ENCODE peak calls at places on chromosomes 12 and 14, in four cellular contexts. One of them, this sample, is unnamed.

GRCh38 chr14:45426685-45427282 is 173.8 kb upstream of the MIS18BP1 start:
- DNase-seq in A549: peak; percentile 57
- DNase-seq in stomach: no peak
- DNase-seq in CD4-positive, CD25-positive, alpha-beta regulatory T cell: no peak
- DNase-seq in this sample: peak; percentile 27

GRCh38 chr12:48000878-48001321 is 3.4 kb downstream of the COL2A1 start:
- DNase-seq in A549: peak; percentile 48
- DNase-seq in stomach: no peak
- DNase-seq in CD4-positive, CD25-positive, alpha-beta regulatory T cell: no peak
- DNase-seq in this sample: no peak

GRCh38 chr12:1795785-1796514 is 24.4 kb upstream of the LRTM2 start:
- DNase-seq in A549: peak; percentile 90
- DNase-seq in stomach: peak; percentile 95
- DNase-seq in CD4-positive, CD25-positive, alpha-beta regulatory T cell: peak; percentile 88
- DNase-seq in this sample: peak; percentile 83

GRCh38 chr14:31292962-31293616 is 85.5 kb upstream of the HECTD1 start:
- DNase-seq in A549: no peak
- DNase-seq in stomach: no peak
- DNase-seq in CD4-positive, CD25-positive, alpha-beta regulatory T cell: no peak
- DNase-seq in this sample: peak; percentile 80

GRCh38 chr12:70853326-70853725 is 67.2 kb downstream of the PTPRR start:
- DNase-seq in A549: no peak
- DNase-seq in stomach: no peak
- DNase-seq in CD4-positive, CD25-positive, alpha-beta regulatory T cell: no peak
- DNase-seq in this sample: no peak

GRCh38 chr14:92546347-92547053 is 32.9 kb downstream of the RIN3 start:
- DNase-seq in A549: peak; percentile 79
- DNase-seq in stomach: no peak
- DNase-seq in CD4-positive, CD25-positive, alpha-beta regulatory T cell: no peak
- DNase-seq in this sample: peak; percentile 74

GRCh38 chr14:50103558-50103957 is 12.8 kb downstream of the VCPKMT start:
- DNase-seq in A549: no peak
- DNase-seq in stomach: no peak
- DNase-seq in CD4-positive, CD25-positive, alpha-beta regulatory T cell: no peak
- DNase-seq in this sample: no peak

GRCh38 chr14:101755591-101756324 is 5.8 kb upstream of the PPP2R5C start:
- DNase-seq in A549: no peak
- DNase-seq in stomach: no peak
- DNase-seq in CD4-positive, CD25-positive, alpha-beta regulatory T cell: no peak
- DNase-seq in this sample: no peak

GRCh38 chr12:30525171-30525570 is 170.5 kb downstream of the IPO8 start:
- DNase-seq in A549: no peak
- DNase-seq in stomach: no peak
- DNase-seq in CD4-positive, CD25-positive, alpha-beta regulatory T cell: no peak
- DNase-seq in this sample: no peak

GRCh38 chr14:22184157-22185025 is 404.6 kb downstream of the DAD1 start:
- DNase-seq in A549: no peak
- DNase-seq in stomach: no peak
- DNase-seq in CD4-positive, CD25-positive, alpha-beta regulatory T cell: no peak
- DNase-seq in this sample: no peak

GRCh38 chr12:12582895-12583303 is 20.2 kb upstream of the DUSP16 start:
- DNase-seq in A549: peak; percentile 94
- DNase-seq in stomach: no peak
- DNase-seq in CD4-positive, CD25-positive, alpha-beta regulatory T cell: no peak
- DNase-seq in this sample: no peak

GRCh38 chr12:65631621-65632111 is 192.6 kb upstream of the HMGA2 start:
- DNase-seq in A549: peak; percentile 95
- DNase-seq in stomach: no peak
- DNase-seq in CD4-positive, CD25-positive, alpha-beta regulatory T cell: no peak
- DNase-seq in this sample: peak; percentile 89

GRCh38 chr14:73884438-73885190 is 2.0 kb upstream of the ZNF410 start:
- DNase-seq in A549: no peak
- DNase-seq in stomach: no peak
- DNase-seq in CD4-positive, CD25-positive, alpha-beta regulatory T cell: no peak
- DNase-seq in this sample: no peak

GRCh38 chr12:2083561-2083960 is 30.8 kb downstream of the CACNA1C start:
- DNase-seq in A549: no peak
- DNase-seq in stomach: no peak
- DNase-seq in CD4-positive, CD25-positive, alpha-beta regulatory T cell: no peak
- DNase-seq in this sample: no peak

GRCh38 chr12:10759657-10760056 is 36.5 kb upstream of the YBX3 start:
- DNase-seq in A549: no peak
- DNase-seq in stomach: no peak
- DNase-seq in CD4-positive, CD25-positive, alpha-beta regulatory T cell: no peak
- DNase-seq in this sample: no peak

GRCh38 chr12:49803693-49804450 is 24.3 kb downstream of the NCKAP5L start:
- DNase-seq in A549: no peak
- DNase-seq in stomach: no peak
- DNase-seq in CD4-positive, CD25-positive, alpha-beta regulatory T cell: no peak
- DNase-seq in this sample: no peak

GRCh38 chr12:5200276-5201087 is 156.8 kb downstream of the KCNA5 start:
- DNase-seq in A549: peak; percentile 39
- DNase-seq in stomach: peak; percentile 62
- DNase-seq in CD4-positive, CD25-positive, alpha-beta regulatory T cell: no peak
- DNase-seq in this sample: peak; percentile 58

GRCh38 chr12:124497658-124498057 is 69.8 kb downstream of the NCOR2 start:
- DNase-seq in A549: no peak
- DNase-seq in stomach: no peak
- DNase-seq in CD4-positive, CD25-positive, alpha-beta regulatory T cell: no peak
- DNase-seq in this sample: no peak

GRCh38 chr14:54338696-54339317 is 58.0 kb upstream of the CDKN3 start:
- DNase-seq in A549: peak; percentile 71
- DNase-seq in stomach: no peak
- DNase-seq in CD4-positive, CD25-positive, alpha-beta regulatory T cell: no peak
- DNase-seq in this sample: peak; percentile 13

GRCh38 chr12:120224304-120225199 is 23.6 kb upstream of the RPLP0 start:
- DNase-seq in A549: no peak
- DNase-seq in stomach: peak; percentile 83
- DNase-seq in CD4-positive, CD25-positive, alpha-beta regulatory T cell: no peak
- DNase-seq in this sample: no peak

GRCh38 chr14:101120636-101121398 is 217.3 kb upstream of the RTL1 start:
- DNase-seq in A549: no peak
- DNase-seq in stomach: peak; percentile 26
- DNase-seq in CD4-positive, CD25-positive, alpha-beta regulatory T cell: no peak
- DNase-seq in this sample: no peak

GRCh38 chr12:76055393-76055792 is 23.8 kb upstream of the PHLDA1 start:
- DNase-seq in A549: no peak
- DNase-seq in stomach: no peak
- DNase-seq in CD4-positive, CD25-positive, alpha-beta regulatory T cell: no peak
- DNase-seq in this sample: no peak

GRCh38 chr12:41699658-41700057 is 445.0 kb downstream of the GXYLT1 start:
- DNase-seq in A549: no peak
- DNase-seq in stomach: no peak
- DNase-seq in CD4-positive, CD25-positive, alpha-beta regulatory T cell: no peak
- DNase-seq in this sample: no peak
- H3K4me1 ChIP-seq in A549: peaks cover 4% of the 10 kb centered on the region
- H3K4me1 ChIP-seq in stomach: no peaks in the 10 kb centered on the region
- H3K4me1 ChIP-seq in CD4-positive, CD25-positive, alpha-beta regulatory T cell: no peaks in the 10 kb centered on the region
- H3K4me1 ChIP-seq in this sample: no peaks in the 10 kb centered on the region

GRCh38 chr14:95248422-95248821 is 71.3 kb downstream of the CLMN start:
- DNase-seq in A549: peak; percentile 40
- DNase-seq in stomach: no peak
- DNase-seq in CD4-positive, CD25-positive, alpha-beta regulatory T cell: no peak
- DNase-seq in this sample: peak; percentile 73
- H3K27ac ChIP-seq in A549: peak overlapping the region; percentile 88
- H3K27ac ChIP-seq in stomach: no peak overlapping the region
- H3K27ac ChIP-seq in CD4-positive, CD25-positive, alpha-beta regulatory T cell: no peak overlapping the region
- H3K27ac ChIP-seq in this sample: peak overlapping the region; percentile 87

DNA sequence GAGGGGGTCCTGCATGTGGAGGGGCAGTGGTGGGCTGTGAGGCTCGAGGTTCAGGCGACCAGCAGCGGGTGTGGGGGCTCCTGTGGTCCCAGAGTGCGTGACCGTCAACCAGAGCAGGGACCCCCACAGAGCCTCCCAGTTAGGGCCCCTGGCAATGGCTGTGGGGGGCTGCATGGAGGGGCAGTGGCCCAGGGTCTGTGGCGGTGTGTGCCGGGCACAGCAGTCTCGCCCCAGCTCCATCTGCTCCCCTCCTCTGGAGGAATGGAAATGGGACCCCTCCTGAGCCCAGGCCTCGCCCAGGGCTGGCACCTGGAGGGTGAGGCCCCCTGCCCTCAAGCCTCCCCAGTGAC is 210.8 kb upstream of the C14orf180 start:
- DNase-seq in A549: no peak
- DNase-seq in stomach: no peak
- DNase-seq in CD4-positive, CD25-positive, alpha-beta regulatory T cell: no peak
- DNase-seq in this sample: no peak
- H3K9me3 ChIP-seq in A549: no peaks in the 10 kb centered on the region
- H3K9me3 ChIP-seq in stomach: no peaks in the 10 kb centered on the region
- H3K9me3 ChIP-seq in CD4-positive, CD25-positive, alpha-beta regulatory T cell: no peaks in the 10 kb centered on the region
- H3K9me3 ChIP-seq in this sample: no peaks in the 10 kb centered on the region

GRCh38 chr12:462936-463705 is 3.4 kb downstream of the B4GALNT3 start:
- DNase-seq in A549: no peak
- DNase-seq in stomach: peak; percentile 81
- DNase-seq in CD4-positive, CD25-positive, alpha-beta regulatory T cell: no peak
- DNase-seq in this sample: no peak
- H3K4me1 ChIP-seq in A549: peaks cover 5% of the 10 kb centered on the region
- H3K4me1 ChIP-seq in stomach: peaks cover 66% of the 10 kb centered on the region
- H3K4me1 ChIP-seq in CD4-positive, CD25-positive, alpha-beta regulatory T cell: peaks cover 17% of the 10 kb centered on the region
- H3K4me1 ChIP-seq in this sample: peaks cover 4% of the 10 kb centered on the region

GRCh38 chr14:58281969-58282368 is 16.4 kb upstream of the ARID4A start:
- DNase-seq in A549: peak; percentile 18
- DNase-seq in stomach: no peak
- DNase-seq in CD4-positive, CD25-positive, alpha-beta regulatory T cell: no peak
- DNase-seq in this sample: no peak

GRCh38 chr14:58283730-58284129 is 14.6 kb upstream of the ARID4A start:
- DNase-seq in A549: no peak
- DNase-seq in stomach: no peak
- DNase-seq in CD4-positive, CD25-positive, alpha-beta regulatory T cell: no peak
- DNase-seq in this sample: no peak

GRCh38 chr14:58285132-58285531 is 13.2 kb upstream of the ARID4A start:
- DNase-seq in A549: no peak
- DNase-seq in stomach: no peak
- DNase-seq in CD4-positive, CD25-positive, alpha-beta regulatory T cell: no peak
- DNase-seq in this sample: no peak

GRCh38 chr14:58280954-58281787 is 17.2 kb upstream of the ARID4A start:
- DNase-seq in A549: peak; percentile 72
- DNase-seq in stomach: no peak
- DNase-seq in CD4-positive, CD25-positive, alpha-beta regulatory T cell: no peak
- DNase-seq in this sample: peak; percentile 85

GRCh38 chr14:58282925-58283593 is 15.3 kb upstream of the ARID4A start:
- DNase-seq in A549: no peak
- DNase-seq in stomach: no peak
- DNase-seq in CD4-positive, CD25-positive, alpha-beta regulatory T cell: no peak
- DNase-seq in this sample: no peak
- H3K27ac ChIP-seq in A549: no peak overlapping the region
- H3K27ac ChIP-seq in stomach: no peak overlapping the region
- H3K27ac ChIP-seq in CD4-positive, CD25-positive, alpha-beta regulatory T cell: peak overlapping the region; percentile 80
- H3K27ac ChIP-seq in this sample: no peak overlapping the region